ENCODE peak calls at places on chromosomes 3 and 15, in four cellular contexts. Z is fibroblast of lung; F is HCT116; V is naive thymus-derived CD4-positive, alpha-beta T cell. M is an unnamed sample.

GRCh38 chr3:29463306-29463705 is 182.4 kb downstream of the RBMS3 start:
- DNase-seq in V (no peak), Z (no peak), F (no peak), M (no peak)

GRCh38 chr3:145936986-145937385 is 224.0 kb downstream of the PLOD2 start:
- DNase-seq in F (no peak), Z (peak; percentile 52), V (no peak), M (no peak)

GRCh38 chr3:189568931-189569330 is 62.3 kb upstream of the TP63 start:
- DNase-seq in F (no peak), Z (no peak), V (no peak), M (no peak)

GRCh38 chr3:61580982-61581654 is 19.7 kb downstream of the PTPRG start:
- DNase-seq in V (no peak), Z (no peak), F (no peak), M (no peak)

GRCh38 chr3:105618561-105618960 is 250.3 kb downstream of the CBLB start:
- DNase-seq in F (no peak), Z (no peak), V (no peak), M (no peak)

GRCh38 chr15:56959318-56959648 is 40.8 kb downstream of the TCF12 start:
- DNase-seq in Z (no peak), V (no peak), F (no peak), M (no peak)

GRCh38 chr15:77187751-77188464 is 117.0 kb upstream of the TSPAN3 start:
- DNase-seq in Z (peak; percentile 64), F (no peak), V (peak; percentile 34), M (no peak)

GRCh38 chr3:132006605-132007204 is 28.1 kb downstream of the CPNE4 start:
- DNase-seq in F (peak; percentile 13), Z (peak; percentile 43), V (no peak), M (peak; percentile 68)

GRCh38 chr3:89565098-89565497 is 457.7 kb downstream of the EPHA3 start:
- DNase-seq in F (no peak), Z (peak; percentile 38), V (no peak), M (no peak)

GRCh38 chr3:179100652-179101051 is 29.0 kb upstream of the ZMAT3 start:
- DNase-seq in V (no peak), Z (peak; percentile 22), F (no peak), M (no peak)

GRCh38 chr3:44974406-44974805 is 1.6 kb downstream of the ZDHHC3 start:
- DNase-seq in Z (no peak), V (no peak), F (no peak), M (no peak)
- H3K4me3 ChIP-seq in Z (peak overlapping the region; percentile 89), V (peak overlapping the region; percentile 94), F (peak overlapping the region; percentile 94), M (peak overlapping the region; percentile 83)

GRCh38 chr15:51833782-51834181 is 4.3 kb downstream of the TMOD3 start:
- DNase-seq in F (no peak), V (no peak), Z (peak; percentile 32), M (no peak)
- H3K4me3 ChIP-seq in F (no peak overlapping the region), V (no peak overlapping the region), Z (no peak overlapping the region), M (no peak overlapping the region)

DNA sequence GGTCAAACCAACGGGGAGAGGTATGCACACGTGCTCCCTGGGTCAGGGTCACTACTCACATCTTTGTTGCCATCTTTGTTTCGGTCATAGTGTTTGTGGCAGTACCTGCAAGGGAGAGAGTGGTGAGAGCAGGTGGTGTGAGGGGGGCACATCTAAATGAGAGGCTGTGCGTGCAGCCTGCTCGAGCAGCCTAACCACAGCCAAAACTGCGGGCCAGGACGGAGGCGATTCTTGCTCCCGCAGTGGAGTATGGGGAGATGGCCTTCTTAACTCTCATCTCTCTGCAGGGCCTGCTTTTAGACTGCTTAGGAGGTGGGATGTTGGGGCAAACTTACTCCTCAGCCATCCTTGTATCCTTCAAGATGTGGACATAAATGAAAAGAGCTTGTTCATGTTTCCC is 6.9 kb upstream of the PLA2G4F start:
- DNase-seq in F (no peak), Z (no peak), V (no peak), M (no peak)
- H3K4me3 ChIP-seq in F (no peak overlapping the region), Z (no peak overlapping the region), V (no peak overlapping the region), M (no peak overlapping the region)

GRCh38 chr3:42652611-42653302 is 740 bp upstream of the ZBTB47 start:
- DNase-seq in Z (peak; percentile 77), V (no peak), F (peak; percentile 69), M (no peak)

GRCh38 chr3:42653303-42653559 is 266 bp upstream of the ZBTB47 start:
- DNase-seq in V (no peak), F (no peak), Z (no peak), M (no peak)

GRCh38 chr3:42651248-42652091 is 2.0 kb upstream of the ZBTB47 start:
- DNase-seq in F (no peak), V (no peak), Z (peak; percentile 57), M (no peak)

GRCh38 chr3:42653560-42654330 is at the start of gene ZBTB47:
- DNase-seq in V (no peak), F (no peak), Z (peak; percentile 49), M (peak; percentile 52)

DNA sequence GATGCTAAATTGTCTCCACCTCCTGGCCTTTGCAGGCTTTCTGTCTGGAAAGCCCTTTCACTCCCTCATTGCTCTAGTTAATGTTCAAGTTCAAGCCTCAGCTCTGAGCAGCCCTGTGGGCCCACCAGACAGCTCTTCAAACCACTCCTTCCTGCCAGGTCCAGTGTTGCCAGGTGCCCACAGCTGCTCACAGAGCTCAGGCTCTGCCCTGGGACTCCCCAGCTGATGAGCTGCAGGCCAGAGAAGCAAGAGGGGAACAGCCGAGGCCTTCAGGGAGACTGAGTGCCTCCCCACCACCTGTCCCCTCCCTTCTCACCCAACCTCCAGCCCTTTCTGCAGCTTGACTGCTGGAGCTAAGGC is 1.3 kb upstream of the ZBTB47 start:
- DNase-seq in Z (peak; percentile 24), F (no peak), V (no peak), M (no peak)
- H3K4me3 ChIP-seq in Z (peak overlapping the region; percentile 70), F (peak overlapping the region; percentile 86), V (no peak overlapping the region), M (peak overlapping the region; percentile 76)

GRCh38 chr15:42079401-42079908 is 14.9 kb downstream of the PLA2G4D start:
- DNase-seq in Z (no peak), F (no peak), V (no peak), M (peak; percentile 34)
- H3K4me3 ChIP-seq in Z (no peak overlapping the region), F (no peak overlapping the region), V (no peak overlapping the region), M (no peak overlapping the region)

GRCh38 chr3:64539451-64540196 is 148.2 kb downstream of the ADAMTS9 start:
- DNase-seq in V (no peak), Z (peak; percentile 97), F (no peak), M (no peak)
- H3K4me3 ChIP-seq in V (no peak overlapping the region), Z (no peak overlapping the region), F (no peak overlapping the region), M (no peak overlapping the region)

GRCh38 chr3:49352286-49352685 is 5.9 kb downstream of the GPX1 start:
- DNase-seq in F (no peak), Z (no peak), V (no peak), M (no peak)

GRCh38 chr3:49349617-49350114 is 8.5 kb downstream of the GPX1 start:
- DNase-seq in F (no peak), Z (no peak), V (no peak), M (no peak)

GRCh38 chr3:49353022-49353421 is 5.1 kb downstream of the GPX1 start:
- DNase-seq in F (no peak), V (no peak), Z (no peak), M (no peak)

GRCh38 chr3:49346797-49347251 is 7.0 kb upstream of the USP4 start:
- DNase-seq in Z (peak; percentile 44), F (no peak), V (no peak), M (no peak)

GRCh38 chr3:49351521-49352011 is 6.6 kb downstream of the GPX1 start:
- DNase-seq in Z (peak; percentile 90), F (no peak), V (no peak), M (no peak)
- H3K4me3 ChIP-seq in Z (no peak overlapping the region), F (no peak overlapping the region), V (no peak overlapping the region), M (no peak overlapping the region)

GRCh38 chr3:38028621-38029361 is 651 bp downstream of the PLCD1 start:
- DNase-seq in V (no peak), Z (no peak), F (no peak), M (peak; percentile 54)

GRCh38 chr3:38029400-38030125 is at the start of gene PLCD1:
- DNase-seq in F (no peak), Z (peak; percentile 71), V (peak; percentile 51), M (peak; percentile 90)

GRCh38 chr3:38031022-38031994 is 1.9 kb upstream of the PLCD1 start:
- DNase-seq in Z (no peak), V (no peak), F (peak; percentile 31), M (no peak)

GRCh38 chr3:38032328-38032865 is 3.0 kb upstream of the PLCD1 start:
- DNase-seq in Z (no peak), V (no peak), F (no peak), M (no peak)

DNA sequence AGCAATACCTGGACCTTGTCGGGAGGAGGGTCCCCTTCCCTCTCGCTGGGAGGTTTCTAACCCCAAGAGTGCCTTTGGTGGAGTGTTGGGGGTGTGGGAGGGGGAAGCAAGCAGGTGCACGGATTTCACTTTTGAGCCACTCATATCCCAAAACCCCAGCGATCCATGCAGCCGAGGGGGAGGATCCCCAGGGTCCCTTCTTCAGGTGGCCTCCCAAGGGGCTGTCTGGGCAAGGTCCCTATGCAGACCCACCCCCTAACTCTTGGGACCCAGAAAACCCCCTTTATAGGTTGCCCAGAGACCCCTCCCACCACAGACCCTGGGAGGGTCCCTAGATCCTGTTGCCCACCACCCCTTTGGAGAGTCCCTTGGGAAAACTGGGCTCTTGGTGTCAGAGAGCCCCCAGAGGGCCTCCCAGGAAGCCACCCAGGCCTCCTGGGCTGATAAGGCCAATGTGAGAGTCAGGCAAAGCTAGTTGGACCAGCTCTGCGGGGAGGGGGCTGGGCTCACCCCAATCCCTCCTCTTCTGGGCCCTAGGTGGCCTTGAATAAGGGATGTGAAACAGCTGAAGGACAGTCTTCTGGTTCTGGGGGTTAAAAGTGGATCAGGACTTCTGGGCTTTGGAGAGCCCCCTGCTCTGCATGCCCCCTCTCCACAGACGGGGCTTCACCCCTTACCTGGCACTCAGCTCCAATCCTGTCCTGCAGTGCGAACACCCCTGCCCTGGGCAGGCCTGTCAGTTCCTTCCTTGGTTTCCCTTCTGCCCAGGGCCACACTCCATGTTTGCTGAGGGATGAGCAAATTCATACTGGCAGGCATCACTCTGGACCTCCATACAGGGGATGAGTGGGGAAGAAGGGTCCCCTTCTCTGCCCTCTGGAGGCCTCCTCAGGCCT is 932 bp upstream of the PLCD1 start:
- DNase-seq in V (no peak), F (no peak), Z (no peak), M (no peak)
- H3K4me3 ChIP-seq in V (peak overlapping the region; percentile 34), F (peak overlapping the region; percentile 41), Z (peak overlapping the region; percentile 64), M (peak overlapping the region; percentile 79)

GRCh38 chr15:43439268-43439667 is 53.7 kb downstream of the TP53BP1 start:
- DNase-seq in V (no peak), F (no peak), Z (no peak), M (peak; percentile 17)

GRCh38 chr15:43434436-43434835 is 58.5 kb downstream of the TP53BP1 start:
- DNase-seq in Z (no peak), F (no peak), V (no peak), M (no peak)

GRCh38 chr15:43436395-43436794 is 56.6 kb downstream of the TP53BP1 start:
- DNase-seq in F (no peak), V (no peak), Z (no peak), M (no peak)

GRCh38 chr15:43433160-43433559 is 59.8 kb downstream of the TP53BP1 start:
- DNase-seq in Z (no peak), V (no peak), F (no peak), M (no peak)

GRCh38 chr15:43433661-43434303 is 59.2 kb downstream of the TP53BP1 start:
- DNase-seq in V (no peak), F (no peak), Z (no peak), M (no peak)
- H3K4me3 ChIP-seq in V (no peak overlapping the region), F (no peak overlapping the region), Z (no peak overlapping the region), M (no peak overlapping the region)

M was measured in GM23338.